ENCODE peak calls at places on chromosomes 11 and 22, in five cellular contexts. S is right lobe of liver, W is adrenal gland, K is fibroblast of mammary gland, L is OCI-LY7. H is an unnamed sample.

GRCh38 chr11:92852946-92853345 is 116.5 kb upstream of the MTNR1B start:
- DNase-seq in W (no peak), K (no peak), L (no peak), S (no peak), H (no peak)

GRCh38 chr11:65169164-65169641 is 830 bp upstream of the SPDYC start:
- DNase-seq in K (no peak), W (no peak), S (no peak), L (peak; percentile 48), H (no peak)

GRCh38 chr11:74506823-74507222 is 13.3 kb upstream of the LIPT2 start:
- DNase-seq in W (no peak), K (peak; percentile 5), L (no peak), S (no peak), H (no peak)

GRCh38 chr11:96103102-96103501 is 179.2 kb upstream of the MTMR2 start:
- DNase-seq in L (no peak), S (no peak), K (peak; percentile 38), W (no peak), H (no peak)

GRCh38 chr22:25383278-25383820 is 163.9 kb downstream of the CRYBB2 start:
- DNase-seq in S (no peak), K (no peak), W (no peak), L (no peak), H (no peak)

GRCh38 chr22:36343720-36344105 is 44.1 kb downstream of the MYH9 start:
- DNase-seq in S (no peak), W (no peak), K (no peak), L (no peak), H (no peak)

GRCh38 chr22:29632672-29633071 is 29.2 kb downstream of the NF2 start:
- DNase-seq in L (no peak), S (no peak), W (no peak), K (peak; percentile 51), H (no peak)

GRCh38 chr11:45936655-45937054 is 14.2 kb downstream of the LARGE2 start:
- DNase-seq in L (no peak), W (no peak), S (no peak), K (no peak), H (no peak)

DNA sequence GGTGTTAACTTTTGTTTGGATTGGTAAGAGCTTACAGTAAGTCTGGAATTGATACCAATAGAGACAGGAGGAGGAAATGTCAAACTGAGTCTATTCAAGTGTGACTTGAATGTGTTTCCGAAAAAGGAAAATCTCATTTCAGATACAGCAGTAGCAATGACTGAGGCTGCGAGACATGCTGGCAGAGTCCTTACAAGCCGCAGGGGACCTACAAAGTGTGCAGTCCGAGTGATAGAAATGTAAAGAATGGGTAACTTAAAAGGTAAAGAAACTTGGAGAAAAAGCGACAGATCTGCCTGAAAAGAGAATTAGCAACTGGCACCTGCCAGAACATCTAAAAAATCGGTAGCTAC is 444 bp downstream of the CWF19L2 start:
- DNase-seq in L (peak; percentile 53), W (no peak), K (peak; percentile 3), S (no peak), H (peak; percentile 22)
- H3K4me3 ChIP-seq in L (peak overlapping the region; percentile 92), W (peak overlapping the region; percentile 77), K (peak overlapping the region; percentile 95), S (peak overlapping the region; percentile 60), H (peak overlapping the region; percentile 65)

GRCh38 chr11:32433249-32434115 is 1.9 kb downstream of the WT1 start:
- DNase-seq in S (no peak), K (no peak), W (no peak), L (no peak), H (no peak)
- H3K4me3 ChIP-seq in S (no peak overlapping the region), K (no peak overlapping the region), W (no peak overlapping the region), L (no peak overlapping the region), H (peak overlapping the region; percentile 59)

GRCh38 chr11:66581261-66581660 is 11.6 kb downstream of the CCDC87 start:
- DNase-seq in S (no peak), K (no peak), L (no peak), W (no peak), H (no peak)

GRCh38 chr11:66580803-66581202 is 12.1 kb downstream of the CCDC87 start:
- DNase-seq in K (peak; percentile 67), W (no peak), L (no peak), S (no peak), H (no peak)

GRCh38 chr11:66579017-66579606 is 10.7 kb upstream of the CTSF start:
- DNase-seq in L (peak; percentile 73), K (peak; percentile 83), W (peak; percentile 75), S (peak; percentile 81), H (peak; percentile 51)
- H3K4me3 ChIP-seq in L (no peak overlapping the region), K (no peak overlapping the region), W (no peak overlapping the region), S (no peak overlapping the region), H (no peak overlapping the region)

GRCh38 chr11:75767793-75768111 is 826 bp upstream of the DGAT2 start:
- DNase-seq in K (no peak), S (no peak), L (no peak), W (no peak), H (no peak)

GRCh38 chr11:75766449-75767227 is 1.9 kb upstream of the DGAT2 start:
- DNase-seq in W (peak; percentile 50), L (no peak), K (no peak), S (peak; percentile 17), H (no peak)

GRCh38 chr11:75767228-75767572 is 1.4 kb upstream of the DGAT2 start:
- DNase-seq in S (peak; percentile 13), K (no peak), L (no peak), W (peak; percentile 9), H (no peak)

GRCh38 chr11:75768909-75769771 is 562 bp downstream of the DGAT2 start:
- DNase-seq in S (peak; percentile 56), W (peak; percentile 12), L (peak; percentile 29), K (no peak), H (no peak)

DNA sequence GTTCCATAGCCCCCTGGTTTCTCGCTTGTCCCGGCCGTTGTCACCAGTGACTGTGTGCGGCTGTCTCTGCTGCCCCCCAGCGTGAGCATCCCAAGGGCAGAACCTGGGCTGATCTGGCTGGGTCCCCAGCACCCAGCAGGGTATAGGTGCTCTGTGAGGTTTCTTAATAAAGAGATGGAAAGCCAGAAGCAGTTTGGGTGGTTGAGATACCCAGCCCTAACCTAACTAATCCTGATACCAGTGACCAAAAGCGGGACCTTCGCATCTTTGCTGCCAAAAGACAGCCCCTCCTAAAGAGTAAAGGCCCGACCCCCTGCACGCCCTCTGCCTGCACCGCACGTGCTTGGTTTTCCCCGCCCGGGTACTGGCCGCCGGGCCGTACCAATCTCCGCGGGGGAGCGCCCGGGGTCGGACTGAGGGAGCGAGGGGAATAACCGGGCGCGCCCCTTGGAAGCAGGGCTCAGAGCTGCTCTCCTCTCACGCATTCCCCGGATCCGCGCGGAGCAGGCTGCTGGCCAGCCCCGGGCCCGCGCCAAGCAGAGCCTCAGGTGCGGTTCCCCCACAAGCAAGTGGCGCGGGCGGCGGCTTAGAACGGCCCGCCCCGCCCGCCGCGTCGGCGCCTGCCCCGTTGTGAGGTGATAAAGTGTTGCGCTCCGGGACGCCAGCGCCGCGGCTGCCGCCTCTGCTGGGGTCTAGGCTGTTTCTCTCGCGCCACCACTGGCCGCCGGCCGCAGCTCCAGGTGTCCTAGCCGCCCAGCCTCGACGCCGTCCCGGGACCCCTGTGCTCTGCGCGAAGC is at the start of gene DGAT2:
- DNase-seq in K (peak; percentile 44), W (peak; percentile 42), L (peak; percentile 90), S (peak; percentile 90), H (peak; percentile 84)
- H3K4me3 ChIP-seq in K (peak within 1 kb of the TSS; percentile 41), W (peak within 1 kb of the TSS; percentile 24), L (peak within 1 kb of the TSS; percentile 72), S (peak within 1 kb of the TSS; percentile 87), H (peak within 1 kb of the TSS; percentile 27)

DNA sequence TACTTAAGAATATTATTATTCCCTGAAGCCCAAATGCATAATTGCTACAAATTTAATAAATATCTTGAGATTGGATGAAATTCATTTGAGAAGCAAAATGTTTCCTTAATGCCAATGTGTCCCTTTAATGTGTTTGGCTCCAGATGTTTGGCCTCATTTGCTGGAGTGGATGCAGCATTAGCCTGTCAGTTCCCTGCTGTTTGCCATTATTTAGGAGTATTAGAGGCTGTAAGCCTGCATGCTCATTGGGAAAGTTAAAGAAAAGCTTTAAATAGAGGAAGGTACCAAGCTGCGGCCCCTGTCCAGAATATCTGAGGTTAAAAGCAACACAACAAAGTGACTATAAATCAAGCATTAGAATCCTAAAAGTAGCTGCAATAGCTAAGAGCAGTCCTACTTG is 54.8 kb upstream of the PITPNB start:
- DNase-seq in W (no peak), S (no peak), K (no peak), L (no peak), H (no peak)
- H3K4me3 ChIP-seq in W (no peak overlapping the region), S (no peak overlapping the region), K (no peak overlapping the region), L (no peak overlapping the region), H (no peak overlapping the region)

DNA sequence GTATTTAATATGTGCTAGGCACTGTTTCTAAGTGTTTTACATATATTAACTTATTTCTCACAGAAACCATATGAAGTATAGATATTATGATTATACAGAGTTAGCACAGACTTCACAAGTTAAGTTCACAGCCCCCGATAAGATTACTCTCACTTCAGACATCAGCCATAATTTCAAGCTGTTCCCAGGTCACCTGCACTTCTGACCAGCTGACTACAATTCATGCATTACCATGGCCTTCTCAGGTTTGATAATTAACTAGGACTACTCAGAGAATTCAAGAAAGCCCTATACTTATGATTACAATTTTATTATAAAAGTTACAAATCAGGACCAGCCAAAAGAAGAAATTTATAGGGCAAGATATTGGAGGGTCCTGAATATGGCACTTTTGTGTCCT is 68.2 kb upstream of the RRM1 start:
- DNase-seq in L (no peak), K (no peak), W (no peak), S (no peak), H (no peak)
- H3K4me3 ChIP-seq in L (no peak overlapping the region), K (no peak overlapping the region), W (no peak overlapping the region), S (no peak overlapping the region), H (no peak overlapping the region)

GRCh38 chr11:100338144-100338840 is 348.8 kb upstream of the ARHGAP42 start:
- DNase-seq in K (no peak), W (no peak), L (no peak), S (no peak), H (no peak)

DNA sequence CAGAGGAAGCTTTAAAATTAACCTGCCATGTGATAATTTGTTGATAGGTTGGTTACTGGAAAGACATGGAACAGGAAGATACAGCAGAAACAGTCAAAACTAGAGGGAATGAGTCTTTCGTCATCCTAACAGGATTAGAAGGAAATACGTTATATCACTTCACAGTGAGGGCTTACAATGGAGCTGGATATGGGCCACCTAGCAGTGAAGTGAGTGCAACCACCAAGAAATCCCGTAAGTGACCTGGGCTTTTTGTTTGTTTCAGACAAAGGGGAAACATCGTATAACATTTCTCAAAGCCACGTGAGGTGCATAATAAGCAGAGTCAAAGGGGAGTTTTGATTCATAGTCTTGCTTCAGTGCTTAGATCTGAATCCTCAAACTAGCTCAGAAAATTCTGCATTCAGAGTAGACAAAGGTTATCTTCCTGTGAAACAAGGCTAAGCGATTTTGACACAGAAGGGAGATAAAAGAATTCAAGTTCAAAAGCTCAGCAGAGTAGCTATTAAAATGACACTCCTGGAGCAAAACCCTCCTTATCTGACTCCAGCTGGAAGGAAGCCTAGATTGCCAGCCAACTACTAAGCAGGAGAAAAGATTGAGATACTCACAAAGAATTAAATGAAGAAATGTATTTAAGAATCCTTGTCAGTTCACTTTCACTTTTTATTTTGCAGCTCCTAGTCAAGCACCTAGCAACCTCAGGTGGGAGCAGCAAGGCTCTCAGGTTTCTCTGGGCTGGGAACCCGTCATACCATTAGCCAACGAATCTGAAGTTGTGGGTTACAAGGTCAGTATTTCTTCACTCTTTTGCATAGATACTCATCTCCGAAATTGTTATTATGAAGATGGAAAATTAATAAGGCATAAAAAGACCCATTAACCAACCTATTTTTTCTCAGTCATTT is 346.4 kb upstream of the ARHGAP42 start:
- DNase-seq in S (no peak), L (no peak), W (peak; percentile 18), K (no peak), H (no peak)
- H3K4me3 ChIP-seq in S (no peak overlapping the region), L (no peak overlapping the region), W (no peak overlapping the region), K (no peak overlapping the region), H (no peak overlapping the region)